ENCODE peak calls at places on chromosomes 1 and 21, in ten cellular contexts. N is CD8-positive, alpha-beta T cell; W is left ventricle myocardium inferior; M is sigmoid colon; Q is aorta; C is adrenal gland; P is SJSA1; D is Caco-2; X is neural progenitor cell; R is keratinocyte. E is an unnamed sample.

GRCh38 chr1:225973158-225973557 is 26.0 kb downstream of the SDE2 start:
- DNase-seq in N (no peak), W (no peak), M (peak; percentile 11), Q (no peak), C (no peak), P (no peak), D (peak; percentile 16), X (no peak), R (no peak), E (no peak)

GRCh38 chr1:178496410-178497135 is at the start of gene CLEC20A:
- DNase-seq in N (no peak), W (no peak), M (no peak), Q (no peak), C (no peak), P (peak; percentile 34), D (no peak), X (no peak), R (no peak), E (no peak)

GRCh38 chr1:174262747-174263241 is 103.5 kb downstream of the RABGAP1L start:
- DNase-seq in N (no peak), W (no peak), M (no peak), Q (no peak), C (no peak), P (no peak), D (peak; percentile 49), X (peak; percentile 56), R (peak; percentile 2), E (peak; percentile 75)

GRCh38 chr1:226973898-226974543 is 33.9 kb downstream of the COQ8A start:
- DNase-seq in N (no peak), W (peak; percentile 52), M (peak; percentile 91), Q (peak; percentile 73), C (peak; percentile 78), P (peak; percentile 37), D (no peak), X (no peak), R (no peak), E (no peak)

GRCh38 chr21:31008355-31008754 is 29.9 kb downstream of the KRTAP19-8 start:
- DNase-seq in N (no peak), W (no peak), M (no peak), Q (no peak), C (no peak), P (no peak), D (no peak), X (no peak), R (no peak), E (no peak)

GRCh38 chr1:159942700-159943640 is 2.4 kb downstream of the IGSF9 start:
- DNase-seq in N (no peak), W (no peak), M (peak; percentile 61), Q (no peak), C (no peak), P (no peak), D (no peak), X (no peak), R (no peak), E (no peak)

GRCh38 chr1:185045793-185046441 is 559 bp downstream of the RNF2 start:
- DNase-seq in N (peak; percentile 4), W (no peak), M (peak; percentile 64), Q (peak; percentile 51), C (peak; percentile 38), P (peak; percentile 54), D (peak; percentile 65), X (peak; percentile 80), R (no peak), E (peak; percentile 44)

GRCh38 chr21:18646114-18646513 is 242.5 kb upstream of the TMPRSS15 start:
- DNase-seq in N (no peak), W (no peak), M (no peak), Q (no peak), C (no peak), P (no peak), D (no peak), X (no peak), R (no peak), E (no peak)

GRCh38 chr1:64033667-64034215 is 169.7 kb upstream of the UBE2U start:
- DNase-seq in N (no peak), W (peak; percentile 20), M (no peak), Q (peak; percentile 59), C (no peak), P (no peak), D (no peak), X (no peak), R (no peak), E (no peak)

GRCh38 chr1:105686026-105686425 is 1370.4 kb upstream of the PRMT6 start:
- DNase-seq in N (no peak), W (no peak), M (no peak), Q (no peak), C (no peak), P (no peak), D (no peak), X (no peak), R (no peak), E (no peak)

GRCh38 chr1:42324398-42325013 is 10.5 kb downstream of the FOXJ3 start:
- DNase-seq in N (no peak), W (no peak), M (no peak), Q (no peak), C (no peak), P (no peak), D (no peak), X (no peak), R (no peak), E (no peak)

GRCh38 chr21:33434770-33435360 is 31.7 kb downstream of the IFNGR2 start:
- DNase-seq in N (no peak), W (no peak), M (no peak), Q (no peak), C (no peak), P (no peak), D (no peak), X (no peak), R (peak; percentile 48), E (no peak)

GRCh38 chr1:200362421-200362820 is 47.4 kb downstream of the ZNF281 start:
- DNase-seq in N (no peak), W (no peak), M (no peak), Q (no peak), C (no peak), P (no peak), D (no peak), X (peak; percentile 77), R (no peak), E (no peak)

GRCh38 chr1:102234753-102235359 is 238.1 kb upstream of the OLFM3 start:
- DNase-seq in N (no peak), W (no peak), M (no peak), Q (no peak), C (no peak), P (no peak), D (no peak), X (no peak), R (no peak), E (no peak)

GRCh38 chr1:85200870-85201339 is at the start of gene SYDE2:
- DNase-seq in N (peak; percentile 72), W (peak; percentile 80), M (peak; percentile 93), Q (peak; percentile 81), C (peak; percentile 77), P (peak; percentile 70), D (peak; percentile 90), X (peak; percentile 89), R (no peak), E (peak; percentile 90)

GRCh38 chr1:205950280-205950679 is 7.0 kb upstream of the SLC26A9 start:
- DNase-seq in N (no peak), W (no peak), M (peak; percentile 70), Q (peak; percentile 48), C (no peak), P (no peak), D (no peak), X (no peak), R (peak; percentile 46), E (no peak)

GRCh38 chr1:112457965-112458364 is 50.8 kb upstream of the WNT2B start:
- DNase-seq in N (no peak), W (no peak), M (no peak), Q (no peak), C (no peak), P (no peak), D (no peak), X (no peak), R (no peak), E (no peak)

GRCh38 chr21:14383596-14384210 is 757 bp upstream of the HSPA13 start:
- DNase-seq in N (no peak), W (no peak), M (no peak), Q (no peak), C (no peak), P (no peak), D (no peak), X (no peak), R (no peak), E (peak; percentile 12)

DNA sequence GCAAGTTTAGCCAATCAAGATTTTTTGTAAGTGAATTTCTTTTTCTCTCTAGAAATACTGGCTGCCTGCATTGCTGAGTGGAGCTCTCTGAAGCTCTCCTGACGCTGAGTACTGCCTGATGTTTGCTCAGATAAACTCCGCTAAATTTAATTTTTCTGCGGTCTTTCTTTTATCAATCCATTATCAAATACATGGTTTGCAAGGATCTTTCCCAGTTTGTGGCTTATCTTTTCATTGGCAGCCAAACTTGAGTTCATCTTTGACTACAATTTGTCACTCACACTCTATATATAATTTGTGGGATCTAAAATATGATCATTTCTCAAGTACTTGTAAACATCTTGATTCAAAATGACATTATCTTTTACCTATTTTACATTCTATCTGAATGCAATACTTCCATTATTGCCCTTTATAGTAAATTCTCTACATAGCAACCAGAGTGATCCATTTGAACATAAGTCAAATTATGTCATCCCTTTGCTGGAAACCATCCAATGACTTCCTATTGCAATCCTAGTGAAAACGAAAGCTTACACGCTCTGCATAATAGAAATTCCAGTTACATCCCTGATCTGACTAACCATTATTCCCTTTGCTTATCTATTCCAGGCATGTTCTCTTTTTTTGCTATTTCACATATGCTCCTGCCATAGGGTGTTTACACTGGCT is 2131.6 kb downstream of the MRPL39 start:
- DNase-seq in N (no peak), W (no peak), M (no peak), Q (no peak), C (no peak), P (no peak), D (no peak), X (no peak), R (no peak), E (no peak)
- H3K9me3 ChIP-seq in N (no peaks in the 10 kb centered on the region), W (no peaks in the 10 kb centered on the region), M (no peaks in the 10 kb centered on the region), Q (peaks cover 1% of the 10 kb centered on the region), C (no peaks in the 10 kb centered on the region), P (no peaks in the 10 kb centered on the region), D (no peaks in the 10 kb centered on the region), X (no peaks in the 10 kb centered on the region), R (no peaks in the 10 kb centered on the region), E (no peaks in the 10 kb centered on the region)

GRCh38 chr1:38497921-38498320 is 361.7 kb downstream of the RRAGC start:
- DNase-seq in N (no peak), W (no peak), M (no peak), Q (no peak), C (no peak), P (no peak), D (no peak), X (no peak), R (no peak), E (no peak)
- H3K27me3 ChIP-seq in N (no peaks in the 10 kb centered on the region), W (peaks cover 83% of the 10 kb centered on the region), M (no peaks in the 10 kb centered on the region), Q (no peaks in the 10 kb centered on the region), C (no peaks in the 10 kb centered on the region), P (peaks cover 8% of the 10 kb centered on the region), D (no peaks in the 10 kb centered on the region), X (no peaks in the 10 kb centered on the region), R (peaks cover 6% of the 10 kb centered on the region), E (peaks cover 8% of the 10 kb centered on the region)

GRCh38 chr1:91005285-91005684 is 16.6 kb downstream of the ZNF644 start:
- DNase-seq in N (no peak), W (no peak), M (no peak), Q (no peak), C (no peak), P (no peak), D (no peak), X (no peak), R (no peak), E (no peak)
- H3K9me3 ChIP-seq in N (no peaks in the 10 kb centered on the region), W (peaks cover 22% of the 10 kb centered on the region), M (no peaks in the 10 kb centered on the region), Q (no peaks in the 10 kb centered on the region), C (no peaks in the 10 kb centered on the region), P (no peaks in the 10 kb centered on the region), D (no peaks in the 10 kb centered on the region), X (peaks cover 14% of the 10 kb centered on the region), R (no peaks in the 10 kb centered on the region), E (peaks cover 3% of the 10 kb centered on the region)

GRCh38 chr1:2807678-2808385 is 6.3 kb upstream of the TTC34 start:
- DNase-seq in N (no peak), W (no peak), M (no peak), Q (no peak), C (no peak), P (no peak), D (no peak), X (no peak), R (no peak), E (no peak)
- H3K27me3 ChIP-seq in N (no peaks in the 10 kb centered on the region), W (peaks cover 96% of the 10 kb centered on the region), M (no peaks in the 10 kb centered on the region), Q (no peaks in the 10 kb centered on the region), C (peaks cover 13% of the 10 kb centered on the region), P (no peaks in the 10 kb centered on the region), D (no peaks in the 10 kb centered on the region), X (no peaks in the 10 kb centered on the region), R (no peaks in the 10 kb centered on the region), E (peaks cover 41% of the 10 kb centered on the region)

E was measured in HAP-1.